ENCODE peak calls at places on chromosomes 13 and 19, in five cellular contexts. F, L, E, T and K are unnamed samples.

GRCh38 chr13:79992111-79992510 is 348.8 kb downstream of the SPRY2 start:
- DNase-seq in F (no peak), L (no peak), E (no peak), T (no peak), K (no peak)

GRCh38 chr13:32426191-32426980 is 1.5 kb downstream of the N4BP2L1 start:
- DNase-seq in F (no peak), L (peak), E (no peak), T (no peak), K (no peak)

GRCh38 chr19:50909240-50910070 is 1.7 kb downstream of the KLK4 start:
- DNase-seq in F (peak), L (no peak), E (peak), T (peak), K (peak)

GRCh38 chr19:14476663-14477401 is 1.7 kb upstream of the PTGER1 start:
- DNase-seq in F (no peak), L (no peak), E (no peak), T (peak), K (peak)

GRCh38 chr19:51488491-51488890 is 10.2 kb downstream of the CEACAM18 start:
- DNase-seq in F (no peak), L (no peak), E (no peak), T (no peak), K (no peak)

GRCh38 chr13:34040863-34041262 is 222.9 kb downstream of the RFC3 start:
- DNase-seq in F (no peak), L (no peak), E (no peak), T (no peak), K (no peak)

GRCh38 chr13:23754506-23754905 is 134.7 kb downstream of the MIPEP start:
- DNase-seq in F (no peak), L (no peak), E (peak), T (no peak), K (no peak)

GRCh38 chr19:16611121-16611520 is 16.9 kb downstream of the MED26 start:
- DNase-seq in F (no peak), L (no peak), E (no peak), T (no peak), K (no peak)

GRCh38 chr19:11251217-11251616 is 11.1 kb downstream of the DOCK6 start:
- DNase-seq in F (no peak), L (no peak), E (no peak), T (no peak), K (no peak)

GRCh38 chr13:41017153-41017552 is 2.0 kb downstream of the ELF1 start:
- DNase-seq in F (no peak), L (no peak), E (no peak), T (no peak), K (peak)

GRCh38 chr13:80010846-80011245 is 330.1 kb downstream of the SPRY2 start:
- DNase-seq in F (no peak), L (no peak), E (no peak), T (no peak), K (no peak)

GRCh38 chr19:30068528-30069395 is 126.7 kb downstream of the URI1 start:
- DNase-seq in F (no peak), L (no peak), E (no peak), T (no peak), K (no peak)

GRCh38 chr19:49441210-49441959 is at the start of gene SLC17A7:
- DNase-seq in F (peak), L (no peak), E (no peak), T (peak), K (peak)

GRCh38 chr19:35781650-35782049 is 6.3 kb downstream of the ARHGAP33 start:
- DNase-seq in F (peak), L (no peak), E (no peak), T (no peak), K (no peak)

GRCh38 chr19:3881272-3882040 is 971 bp downstream of the ATCAY start:
- DNase-seq in F (peak), L (no peak), E (no peak), T (peak), K (no peak)

GRCh38 chr19:33472696-33473624 is 48.6 kb downstream of the PEPD start:
- DNase-seq in F (no peak), L (no peak), E (no peak), T (no peak), K (peak)

GRCh38 chr19:8473652-8474476 is 28.6 kb downstream of the PRAM1 start:
- DNase-seq in F (no peak), L (peak), E (no peak), T (no peak), K (no peak)

GRCh38 chr19:3036119-3036794 is 7.2 kb upstream of the TLE2 start:
- DNase-seq in F (peak), L (peak), E (peak), T (peak), K (peak)

GRCh38 chr19:31285744-31286143 is 63.5 kb downstream of the TSHZ3 start:
- DNase-seq in F (no peak), L (no peak), E (no peak), T (no peak), K (no peak)

GRCh38 chr13:21528616-21529015 is 69.5 kb upstream of the ZDHHC20 start:
- DNase-seq in F (no peak), L (no peak), E (no peak), T (no peak), K (no peak)

GRCh38 chr19:35262101-35262761 is 6.5 kb upstream of the USF2 start:
- DNase-seq in F (no peak), L (no peak), E (no peak), T (no peak), K (no peak)

GRCh38 chr13:25422153-25422552 is 50.4 kb downstream of the ATP8A2 start:
- DNase-seq in F (no peak), L (no peak), E (no peak), T (no peak), K (no peak)

GRCh38 chr19:617551-618246 is 15.6 kb downstream of the POLRMT start:
- DNase-seq in F (no peak), L (no peak), E (no peak), T (no peak), K (no peak)

GRCh38 chr19:613732-614567 is 19.4 kb downstream of the POLRMT start:
- DNase-seq in F (no peak), L (no peak), E (no peak), T (no peak), K (no peak)

GRCh38 chr19:616732-617526 is 16.4 kb downstream of the POLRMT start:
- DNase-seq in F (no peak), L (no peak), E (no peak), T (no peak), K (no peak)

GRCh38 chr19:616276-616675 is 17.1 kb downstream of the POLRMT start:
- DNase-seq in F (peak), L (no peak), E (no peak), T (no peak), K (no peak)

DNA sequence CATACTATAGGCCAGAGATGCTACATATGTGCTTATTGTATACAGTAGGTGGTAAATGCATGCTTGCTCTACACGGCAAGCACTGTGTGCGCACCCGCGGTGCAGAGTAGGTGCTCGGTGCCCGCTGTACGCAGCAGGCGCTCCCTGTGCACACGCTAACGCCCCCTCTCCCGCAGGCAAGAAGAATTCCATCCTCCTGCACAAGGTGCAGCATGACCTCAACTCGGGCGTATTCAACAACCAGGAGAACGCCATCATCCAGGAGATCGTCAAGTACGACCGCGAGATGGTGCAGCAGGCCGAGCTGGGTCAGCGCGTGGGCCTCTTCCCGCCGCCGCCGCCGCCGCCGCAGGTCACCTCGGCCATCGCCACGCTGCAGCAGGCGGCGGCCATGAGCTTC is 17.7 kb downstream of the POLRMT start:
- DNase-seq in F (peak), L (no peak), E (no peak), T (no peak), K (no peak)
- TF ChIP-seq JUNB in F (no peak), L (no peak), E (no peak), T (no peak), K (no peak)

GRCh38 chr13:95630593-95630992 is 13.9 kb downstream of the DZIP1 start:
- DNase-seq in F (no peak), L (no peak), E (no peak), T (no peak), K (no peak)
- H3K4me2 ChIP-seq in F (no peak), L (no peak), E (no peak), T (no peak), K (no peak)

GRCh38 chr19:13420780-13421179 is 85.5 kb downstream of the CACNA1A start:
- DNase-seq in F (peak), L (no peak), E (no peak), T (no peak), K (no peak)

GRCh38 chr19:13411899-13412298 is 94.4 kb downstream of the CACNA1A start:
- DNase-seq in F (no peak), L (no peak), E (no peak), T (no peak), K (no peak)

DNA sequence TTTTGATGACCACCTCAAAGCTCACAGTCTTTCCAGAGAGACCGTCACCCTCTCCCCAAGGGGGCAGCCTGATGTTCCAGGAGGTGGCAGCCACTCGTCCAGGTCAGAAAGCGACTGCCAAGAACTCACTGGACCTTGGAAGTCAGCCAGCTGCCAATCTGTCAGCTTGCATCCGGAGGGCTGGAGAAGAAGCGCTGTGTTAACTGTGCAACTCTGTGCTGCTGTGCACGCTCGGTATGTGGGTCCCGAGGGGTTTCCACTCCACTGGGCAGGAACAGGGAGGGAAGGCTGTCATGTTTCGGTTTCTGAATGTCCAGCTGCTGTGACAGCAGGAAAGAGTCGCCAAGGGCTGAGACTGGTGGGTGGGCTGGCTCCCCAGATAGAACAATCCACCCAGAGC is 89.2 kb downstream of the CACNA1A start:
- DNase-seq in F (no peak), L (peak), E (peak), T (no peak), K (no peak)
- TF ChIP-seq JUNB in F (no peak), L (no peak), E (no peak), T (no peak), K (no peak)

GRCh38 chr19:38837656-38838121 is 6.1 kb upstream of the ECH1 start:
- DNase-seq in F (no peak), L (no peak), E (peak), T (peak), K (peak)

GRCh38 chr19:38839816-38840582 is 8.4 kb upstream of the ECH1 start:
- DNase-seq in F (no peak), L (no peak), E (no peak), T (peak), K (no peak)

GRCh38 chr19:38838986-38839761 is 7.6 kb upstream of the ECH1 start:
- DNase-seq in F (no peak), L (no peak), E (no peak), T (peak), K (no peak)

GRCh38 chr19:38837304-38837626 is 5.7 kb upstream of the ECH1 start:
- DNase-seq in F (no peak), L (no peak), E (no peak), T (no peak), K (no peak)

GRCh38 chr19:38838208-38838985 is 6.8 kb upstream of the ECH1 start:
- DNase-seq in F (no peak), L (no peak), E (no peak), T (no peak), K (no peak)
- H3K4me2 ChIP-seq in F (no peak), L (no peak), E (no peak), T (no peak), K (peak)

DNA sequence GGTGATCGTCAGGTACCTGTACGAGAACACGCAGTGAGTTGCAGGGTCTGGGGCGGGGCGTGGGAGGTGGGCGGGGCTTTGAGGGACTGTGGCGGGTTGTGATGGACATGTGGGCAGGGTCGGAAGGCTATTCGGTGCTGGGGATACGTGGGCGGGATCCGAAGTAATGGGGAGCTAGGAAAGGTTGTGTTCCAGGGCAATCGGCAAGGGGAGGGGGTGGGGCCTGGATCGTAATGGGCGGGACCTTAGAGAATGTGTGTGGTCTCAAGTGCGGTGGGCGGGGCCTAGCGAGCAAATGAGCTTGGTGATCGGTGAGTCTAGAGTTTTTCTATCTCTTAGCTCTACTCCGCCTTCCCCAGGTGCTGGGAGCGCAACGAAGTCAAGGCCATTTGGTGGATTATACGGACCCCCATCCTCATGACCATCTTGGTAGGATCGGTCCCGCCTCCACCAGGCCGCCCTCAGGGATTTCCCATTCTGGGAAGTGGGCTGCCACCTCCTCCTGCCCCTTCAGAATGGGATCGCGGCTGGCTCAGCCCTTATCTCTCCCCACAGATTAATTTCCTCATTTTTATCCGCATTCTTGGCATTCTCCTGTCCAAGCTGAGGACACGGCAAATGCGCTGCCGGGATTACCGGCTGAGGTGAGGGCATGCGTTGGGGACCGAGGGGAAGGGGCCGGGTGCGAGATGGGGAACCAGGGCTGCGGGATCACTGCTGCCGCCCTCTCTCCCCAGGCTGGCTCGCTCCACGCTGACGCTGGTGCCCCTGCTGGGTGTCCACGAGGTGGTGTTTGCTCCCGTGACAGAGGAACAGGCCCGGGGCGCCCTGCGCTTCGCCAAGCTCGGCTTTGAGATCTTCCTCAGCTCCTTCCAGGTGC is 9.6 kb downstream of the GIPR start:
- DNase-seq in F (peak), L (peak), E (peak), T (peak), K (peak)
- TF ChIP-seq JUNB in F (no peak), L (no peak), E (no peak), T (no peak), K (no peak)

GRCh38 chr19:42303876-42304275 is 1.5 kb upstream of the PAFAH1B3 start:
- DNase-seq in F (no peak), L (no peak), E (no peak), T (no peak), K (no peak)
- H3K4me2 ChIP-seq in F (no peak), L (no peak), E (peak), T (no peak), K (no peak)